ENCODE peak calls at places on chromosomes 12 and 14, in five cellular contexts. N is neural progenitor cell, P is OCI-LY7, F is GM12865, G is H9. D is an unnamed sample.

GRCh38 chr12:123958462-123958861 is 14.2 kb downstream of the CCDC92 start:
- DNase-seq in N (no peak), P (no peak), F (no peak), G (no peak), D (no peak)

GRCh38 chr14:104657563-104658324 is 31.7 kb upstream of the INF2 start:
- DNase-seq in G (no peak), F (peak), N (no peak), P (peak), D (no peak)

GRCh38 chr12:41531147-41531829 is 343.2 kb downstream of the PDZRN4 start:
- DNase-seq in P (no peak), G (no peak), N (no peak), F (no peak), D (peak)

GRCh38 chr12:116426391-116427136 is 132.6 kb upstream of the MAP1LC3B2 start:
- DNase-seq in N (peak), P (no peak), G (peak), F (no peak), D (peak)

GRCh38 chr14:50321009-50321660 is 9.0 kb downstream of the DMAC2L start:
- DNase-seq in N (peak), F (peak), P (peak), G (peak), D (peak)

GRCh38 chr12:72035625-72036024 is 97.0 kb downstream of the TPH2 start:
- DNase-seq in P (no peak), N (peak), F (no peak), G (peak), D (no peak)

GRCh38 chr12:22684526-22685118 is 59.7 kb downstream of the ETNK1 start:
- DNase-seq in P (peak), G (no peak), F (peak), N (peak), D (peak)

GRCh38 chr14:30153662-30154061 is 226.0 kb upstream of the PRKD1 start:
- DNase-seq in P (no peak), G (no peak), N (no peak), F (no peak), D (peak)

GRCh38 chr12:124964836-124965462 is 24.0 kb downstream of the DHX37 start:
- DNase-seq in N (no peak), P (no peak), F (no peak), G (no peak), D (no peak)

GRCh38 chr14:99334277-99334676 is 62.3 kb upstream of the BCL11B start:
- DNase-seq in G (no peak), N (no peak), P (no peak), F (no peak), D (no peak)

GRCh38 chr14:90301580-90302181 is 30.1 kb downstream of the NRDE2 start:
- DNase-seq in N (peak), F (peak), G (no peak), P (peak), D (peak)

GRCh38 chr12:95541436-95541835 is 9.8 kb downstream of the USP44 start:
- DNase-seq in P (no peak), G (no peak), N (no peak), F (no peak), D (no peak)

GRCh38 chr12:22231836-22232235 is 102.7 kb downstream of the ST8SIA1 start:
- DNase-seq in N (peak), P (no peak), F (no peak), G (no peak), D (peak)

GRCh38 chr12:89250213-89250612 is 102.1 kb downstream of the DUSP6 start:
- DNase-seq in F (no peak), G (no peak), N (no peak), P (no peak), D (no peak)

GRCh38 chr14:56555921-56556570 is 23.6 kb upstream of the TMEM260 start:
- DNase-seq in G (no peak), F (peak), P (peak), N (peak), D (peak)

GRCh38 chr12:126784328-126784921 is 1482.5 kb upstream of the TMEM132C start:
- DNase-seq in F (peak), G (peak), N (peak), P (peak), D (peak)

GRCh38 chr12:99389751-99390150 is 257.8 kb upstream of the GARIN6 start:
- DNase-seq in F (no peak), P (no peak), N (no peak), G (no peak), D (no peak)

GRCh38 chr12:99387661-99388060 is 259.9 kb upstream of the GARIN6 start:
- DNase-seq in P (no peak), G (no peak), F (no peak), N (no peak), D (no peak)

GRCh38 chr12:99383258-99383657 is 264.3 kb upstream of the GARIN6 start:
- DNase-seq in F (peak), P (peak), G (no peak), N (no peak), D (no peak)

GRCh38 chr12:99390707-99391106 is 256.8 kb upstream of the GARIN6 start:
- DNase-seq in F (peak), N (peak), P (no peak), G (peak), D (peak)

GRCh38 chr12:99386907-99387306 is 260.6 kb upstream of the GARIN6 start:
- DNase-seq in F (peak), G (no peak), P (peak), N (peak), D (peak)
- TF ChIP-seq CTCF in F (peak), G (peak), P (peak), N (peak), D (peak)

GRCh38 chr12:54002915-54003339 is 3.0 kb downstream of the HOXC9 start:
- DNase-seq in G (no peak), P (no peak), F (no peak), N (no peak), D (no peak)

GRCh38 chr12:54004841-54005530 is 3.8 kb upstream of the HOXC8 start:
- DNase-seq in P (no peak), G (peak), N (peak), F (no peak), D (peak)

GRCh38 chr12:54005531-54005852 is 3.3 kb upstream of the HOXC8 start:
- DNase-seq in F (no peak), P (no peak), G (no peak), N (no peak), D (no peak)

GRCh38 chr12:54003625-54004024 is 3.7 kb downstream of the HOXC9 start:
- DNase-seq in P (no peak), G (no peak), F (no peak), N (no peak), D (no peak)

DNA sequence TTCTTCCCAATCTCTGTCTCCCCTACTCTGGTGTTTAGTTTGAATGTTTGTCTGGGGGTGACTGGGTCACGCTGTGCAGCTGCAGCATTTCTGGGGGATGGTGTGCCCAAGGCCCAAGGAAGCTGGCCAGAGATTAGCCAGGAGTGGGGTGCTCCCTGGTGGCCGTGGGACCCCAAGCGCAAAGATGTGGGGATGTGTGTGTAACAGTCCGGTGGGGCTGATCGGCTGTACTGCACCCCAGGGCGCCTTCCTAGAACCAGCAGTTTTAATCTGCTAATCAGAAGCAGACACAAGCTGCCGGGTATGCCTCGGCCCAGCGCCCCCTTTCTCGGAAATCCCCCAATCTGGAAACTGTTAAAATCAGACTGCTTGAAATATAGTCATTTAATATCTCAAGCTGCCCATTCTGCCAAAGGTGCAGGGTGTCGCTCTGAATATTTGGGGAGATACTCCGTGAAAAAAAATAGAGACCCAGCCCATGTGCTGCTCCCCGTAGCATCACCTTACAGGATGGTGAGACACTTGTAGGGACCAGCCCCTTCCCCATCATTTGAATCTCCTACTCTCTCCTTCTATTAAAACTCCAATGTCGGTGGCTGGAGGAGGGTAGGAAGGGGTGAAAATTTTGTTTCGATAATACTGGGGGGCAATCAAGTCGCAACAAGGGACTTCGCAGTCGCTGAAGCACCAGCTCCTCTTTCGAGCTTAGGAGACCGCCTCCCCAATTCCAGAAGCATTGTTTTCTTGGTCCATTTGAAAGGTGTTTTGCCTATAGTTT is 4.3 kb downstream of the HOXC9 start:
- DNase-seq in N (no peak), P (no peak), F (no peak), G (no peak), D (peak)
- TF ChIP-seq CTCF in N (no peak), P (peak), F (no peak), G (no peak), D (peak)

DNA sequence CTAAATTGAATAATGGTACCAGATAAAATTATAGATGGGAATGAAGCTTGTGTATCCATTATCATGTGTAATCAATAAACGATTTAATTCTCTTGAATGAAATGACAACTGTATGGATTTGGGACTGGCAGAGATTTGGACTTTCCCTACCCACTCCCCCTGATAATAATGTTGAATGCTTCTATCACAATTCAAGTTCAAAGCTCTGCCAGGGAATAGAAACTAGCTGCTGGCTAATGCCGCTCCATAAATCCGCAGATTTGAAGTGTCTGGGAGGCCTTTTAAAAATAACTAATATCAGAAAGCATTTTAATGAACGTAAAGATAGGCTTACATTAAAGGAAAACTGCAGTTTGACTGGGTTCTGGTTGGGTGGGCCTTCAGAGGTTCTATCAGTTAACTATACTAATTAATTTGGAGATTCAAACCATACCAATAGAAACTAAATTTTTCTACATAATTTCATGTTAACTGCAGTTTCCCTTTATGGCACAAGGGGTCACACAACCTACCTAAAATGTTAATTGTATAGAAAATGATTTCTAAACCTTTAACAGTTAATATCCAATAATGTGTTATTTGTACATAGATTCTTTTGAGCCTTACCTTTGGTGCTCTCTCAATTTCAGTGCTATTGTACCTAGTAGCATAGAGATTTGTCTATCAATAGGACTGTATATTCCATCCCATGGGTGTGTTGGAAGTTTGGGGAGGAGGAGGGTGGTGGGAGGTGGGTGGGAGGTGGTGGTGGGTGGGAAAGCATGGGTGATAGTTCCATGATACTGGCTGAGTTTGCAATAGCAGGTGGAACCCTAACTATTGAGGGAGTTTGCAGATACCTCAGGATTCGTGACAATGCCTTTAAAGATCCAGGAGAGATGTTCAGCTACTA is 4.9 kb downstream of the HNRNPA1 start:
- DNase-seq in F (no peak), G (no peak), P (no peak), N (no peak), D (no peak)
- TF ChIP-seq CTCF in F (peak), G (peak), P (peak), N (peak), D (peak)

GRCh38 chr12:131830335-131831020 is 2.3 kb downstream of the MMP17 start:
- DNase-seq in G (peak), N (peak), F (peak), P (peak), D (peak)
- TF ChIP-seq CTCF in G (peak), N (peak), F (peak), P (peak), D (peak)

GRCh38 chr14:67835596-67835995 is 16.0 kb downstream of the RAD51B start:
- DNase-seq in N (no peak), P (no peak), F (no peak), G (no peak), D (no peak)

GRCh38 chr14:67831122-67831521 is 11.5 kb downstream of the RAD51B start:
- DNase-seq in F (no peak), P (no peak), N (no peak), G (no peak), D (no peak)

GRCh38 chr14:67833403-67833802 is 13.8 kb downstream of the RAD51B start:
- DNase-seq in N (no peak), F (no peak), G (no peak), P (no peak), D (no peak)

GRCh38 chr14:67837011-67837624 is 17.5 kb downstream of the RAD51B start:
- DNase-seq in P (peak), N (peak), G (no peak), F (peak), D (peak)
- TF ChIP-seq CTCF in P (peak), N (peak), G (peak), F (peak), D (peak)

GRCh38 chr12:19483727-19484126 is 44.4 kb downstream of the AEBP2 start:
- DNase-seq in P (no peak), F (no peak), N (no peak), G (no peak), D (peak)
- TF ChIP-seq CTCF in P (no peak), F (no peak), N (no peak), G (no peak), D (no peak)

DNA sequence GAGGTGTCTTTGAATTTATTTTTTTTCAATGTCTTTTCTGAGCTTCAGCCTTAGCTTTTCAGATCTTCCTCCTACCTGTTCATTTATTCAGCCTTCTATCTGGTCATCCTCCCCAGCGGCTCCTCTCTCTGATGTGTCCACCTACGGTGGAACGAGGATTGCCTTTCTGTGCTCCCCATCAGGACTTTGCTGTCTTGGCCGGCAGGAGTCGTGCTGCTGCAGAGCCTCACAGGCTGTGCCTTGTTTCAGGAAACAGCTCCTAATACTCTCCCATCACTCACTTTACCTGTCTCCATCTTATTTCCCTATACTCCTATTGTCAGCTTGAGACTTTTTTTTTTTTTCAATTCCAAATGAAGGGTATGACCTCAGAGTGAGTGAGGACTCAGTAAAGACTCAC is 76.9 kb downstream of the KICS2 start:
- DNase-seq in N (peak), F (no peak), G (no peak), P (no peak), D (no peak)
- TF ChIP-seq CTCF in N (no peak), F (no peak), G (peak), P (no peak), D (no peak)

GRCh38 chr12:3658327-3659163 is 94.4 kb downstream of the CRACR2A start:
- DNase-seq in N (peak), F (peak), G (peak), P (peak), D (peak)
- TF ChIP-seq CTCF in N (peak), F (peak), G (peak), P (peak), D (peak)

GRCh38 chr12:32274665-32275064 is 124.7 kb upstream of the FGD4 start:
- DNase-seq in G (no peak), F (no peak), N (no peak), P (no peak), D (no peak)
- TF ChIP-seq CTCF in G (no peak), F (no peak), N (no peak), P (no peak), D (no peak)